ENCODE peak calls at places on chromosomes 11 and 22, in five cellular contexts. D is right atrium auricular region; T is hepatocyte; C is CD8-positive, alpha-beta T cell; W is upper lobe of right lung. G is an unnamed sample.
A peak's percentile ranks its signal among the peaks of the same experiment; 100 is the strongest.

GRCh38 chr11:71447791-71448256 is 369 bp downstream of the DHCR7 start:
- DNase-seq in W (peak; percentile 76), C (peak; percentile 15), T (peak; percentile 73), D (no peak), G (no peak)

GRCh38 chr22:28951969-28952521 is 68.7 kb downstream of the ZNRF3 start:
- DNase-seq in T (peak; percentile 57), C (no peak), W (no peak), D (no peak), G (no peak)

GRCh38 chr22:44701824-44702478 is at the start of gene PRR5:
- DNase-seq in D (peak; percentile 72), W (peak; percentile 90), C (peak; percentile 72), T (peak; percentile 93), G (peak; percentile 84)

GRCh38 chr11:78921517-78921916 is 346.9 kb upstream of the NARS2 start:
- DNase-seq in T (no peak), C (no peak), W (no peak), D (no peak), G (no peak)

GRCh38 chr11:95653099-95653498 is 136.5 kb downstream of the FAM76B start:
- DNase-seq in D (no peak), T (no peak), W (no peak), C (no peak), G (no peak)

GRCh38 chr11:57641011-57641410 is 8.7 kb downstream of the YPEL4 start:
- DNase-seq in W (no peak), D (no peak), C (no peak), T (peak; percentile 65), G (no peak)

GRCh38 chr11:17563248-17563647 is 16.2 kb downstream of the OTOG start:
- DNase-seq in C (no peak), T (no peak), D (no peak), W (no peak), G (no peak)

GRCh38 chr11:102810943-102811528 is 13.1 kb upstream of the MMP1 start:
- DNase-seq in D (no peak), C (no peak), T (peak; percentile 36), W (no peak), G (no peak)

GRCh38 chr22:19579880-19580279 is 55.7 kb upstream of the CLDN5 start:
- DNase-seq in T (no peak), W (no peak), C (peak; percentile 3), D (no peak), G (no peak)

GRCh38 chr11:98835336-98835735 is 185.4 kb upstream of the CNTN5 start:
- DNase-seq in T (no peak), W (no peak), D (no peak), C (no peak), G (no peak)

GRCh38 chr11:34840736-34841386 is 75.3 kb downstream of the APIP start:
- DNase-seq in D (no peak), C (no peak), T (peak; percentile 24), W (no peak), G (peak; percentile 15)

GRCh38 chr11:128831781-128832497 is 35.2 kb downstream of the KCNJ1 start:
- DNase-seq in W (no peak), T (no peak), D (no peak), C (no peak), G (no peak)

GRCh38 chr22:36442506-36443197 is 38.8 kb downstream of the TXN2 start:
- DNase-seq in T (peak; percentile 7), D (no peak), W (no peak), C (no peak), G (no peak)

GRCh38 chr11:25163421-25163820 is 666.6 kb downstream of the LUZP2 start:
- DNase-seq in C (no peak), W (no peak), T (no peak), D (no peak), G (no peak)

GRCh38 chr11:18741783-18742182 is 15.8 kb upstream of the IGSF22 start:
- DNase-seq in T (no peak), C (no peak), D (no peak), W (no peak), G (no peak)

GRCh38 chr22:38239101-38239761 is 33.6 kb downstream of the TMEM184B start:
- DNase-seq in C (no peak), D (no peak), W (peak; percentile 74), T (peak; percentile 71), G (no peak)

GRCh38 chr22:36374603-36375024 is 13.2 kb downstream of the MYH9 start:
- DNase-seq in W (no peak), C (peak; percentile 47), D (no peak), T (no peak), G (peak; percentile 2)

GRCh38 chr11:114256176-114256897 is 39.9 kb upstream of the NNMT start:
- DNase-seq in D (no peak), W (no peak), C (no peak), T (no peak), G (no peak)

GRCh38 chr11:44709966-44710365 is 16.8 kb upstream of the TSPAN18 start:
- DNase-seq in C (no peak), T (no peak), W (no peak), D (no peak), G (no peak)

GRCh38 chr22:47036936-47037485 is 274.6 kb downstream of the TBC1D22A start:
- DNase-seq in W (peak; percentile 52), T (no peak), C (no peak), D (no peak), G (no peak)

GRCh38 chr11:14308114-14308896 is 50.7 kb downstream of the RRAS2 start:
- DNase-seq in C (no peak), W (no peak), D (no peak), T (peak; percentile 67), G (peak; percentile 22)

GRCh38 chr22:50694099-50694498 is 21.5 kb downstream of the SHANK3 start:
- DNase-seq in T (no peak), W (no peak), C (no peak), D (no peak), G (no peak)

GRCh38 chr11:120180571-120181445 is 30.0 kb upstream of the OAF start:
- DNase-seq in W (peak; percentile 31), T (peak; percentile 19), C (no peak), D (peak; percentile 65), G (no peak)

GRCh38 chr11:102111011-102111786 is 952 bp downstream of the YAP1 start:
- DNase-seq in C (peak; percentile 0), W (peak; percentile 92), D (peak; percentile 76), T (peak; percentile 96), G (peak; percentile 22)

GRCh38 chr11:528815-529728 is 6.3 kb downstream of the HRAS start:
- DNase-seq in W (peak; percentile 61), D (no peak), C (no peak), T (peak; percentile 6), G (no peak)

GRCh38 chr22:17742528-17742902 is 31.8 kb downstream of the BID start:
- DNase-seq in D (no peak), C (peak; percentile 62), W (no peak), T (peak; percentile 89), G (peak; percentile 57)

GRCh38 chr11:132610216-132610615 is 922.1 kb downstream of the OPCML start:
- DNase-seq in T (no peak), C (no peak), D (no peak), W (no peak), G (no peak)

GRCh38 chr11:119421941-119422504 is 949 bp downstream of the THY1 start:
- DNase-seq in W (no peak), C (no peak), T (peak; percentile 32), D (no peak), G (no peak)

GRCh38 chr22:20881231-20881630 is 22.4 kb downstream of the SNAP29 start:
- DNase-seq in T (no peak), D (no peak), W (no peak), C (no peak), G (no peak)

DNA sequence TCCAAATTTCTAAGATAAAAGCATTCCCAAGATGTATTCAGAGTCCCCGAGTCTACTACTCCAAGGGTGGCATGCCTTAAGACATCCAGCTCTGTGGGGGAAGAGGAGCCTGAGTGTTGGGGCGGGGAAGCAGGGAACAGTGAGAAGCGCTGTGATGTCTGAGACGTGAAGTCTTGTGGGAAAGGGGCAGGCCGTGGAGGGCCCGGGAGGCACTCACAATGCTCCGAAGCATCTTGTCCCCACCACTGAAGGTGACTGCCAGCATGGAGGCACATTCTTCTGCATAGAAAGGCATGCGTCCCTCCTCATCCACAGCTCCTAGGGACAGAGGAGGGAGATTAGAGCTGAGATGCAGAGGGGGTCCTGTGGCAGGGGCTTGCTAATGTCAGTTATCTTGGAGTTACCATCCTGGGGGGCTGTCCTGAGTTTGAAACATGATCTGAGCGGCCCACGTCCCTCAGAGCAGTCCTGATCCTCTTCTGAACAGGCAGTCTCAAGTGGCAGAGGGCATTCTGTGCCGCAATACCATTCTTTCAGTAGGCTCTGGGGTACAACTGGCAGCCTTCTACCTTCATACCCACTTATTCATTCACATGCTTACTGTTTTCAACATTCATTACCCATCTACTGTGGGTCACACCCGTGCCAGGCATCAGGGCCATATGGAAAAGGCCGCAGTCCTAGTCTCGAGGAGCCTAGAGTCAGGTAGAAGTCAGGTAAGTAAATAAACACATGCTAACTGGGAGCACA is 8.7 kb downstream of the PCSK7 start:
- DNase-seq in C (no peak), W (no peak), D (no peak), T (no peak), G (no peak)
- H3K4me1 ChIP-seq in C (peaks cover 10% of the 10 kb centered on the region), W (peaks cover 30% of the 10 kb centered on the region), D (peaks cover 48% of the 10 kb centered on the region), T (peaks cover 30% of the 10 kb centered on the region), G (peaks cover 16% of the 10 kb centered on the region)

GRCh38 chr11:47541070-47541469 is 11.9 kb downstream of the CELF1 start:
- DNase-seq in C (no peak), T (no peak), W (no peak), D (no peak), G (no peak)
- H3K4me1 ChIP-seq in C (peaks cover 68% of the 10 kb centered on the region), T (peaks cover 27% of the 10 kb centered on the region), W (peaks cover 53% of the 10 kb centered on the region), D (peaks cover 51% of the 10 kb centered on the region), G (peaks cover 78% of the 10 kb centered on the region)

DNA sequence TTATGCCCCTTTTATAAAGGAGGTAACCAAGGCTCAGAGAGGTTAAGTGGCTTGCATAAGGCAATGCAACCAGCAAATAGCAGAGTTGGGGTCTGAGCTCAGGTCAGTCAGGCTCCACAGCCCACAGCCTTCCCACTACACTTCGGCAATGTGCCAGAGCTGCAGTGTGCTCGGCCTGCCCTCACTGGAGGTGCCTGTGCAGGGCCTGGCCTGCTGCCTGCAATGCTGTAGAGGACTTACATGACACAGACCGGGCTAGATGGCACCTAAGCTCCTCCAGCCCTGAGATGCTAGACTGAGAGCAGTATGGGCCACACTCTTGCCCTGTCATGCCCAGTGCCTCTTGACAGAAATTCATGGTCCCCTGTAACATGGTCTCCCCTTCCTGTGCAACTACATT is 49.8 kb downstream of the SERPINH1 start:
- DNase-seq in D (no peak), T (no peak), W (no peak), C (no peak), G (no peak)
- H3K4me1 ChIP-seq in D (no peaks in the 10 kb centered on the region), T (no peaks in the 10 kb centered on the region), W (no peaks in the 10 kb centered on the region), C (no peaks in the 10 kb centered on the region), G (no peaks in the 10 kb centered on the region)

DNA sequence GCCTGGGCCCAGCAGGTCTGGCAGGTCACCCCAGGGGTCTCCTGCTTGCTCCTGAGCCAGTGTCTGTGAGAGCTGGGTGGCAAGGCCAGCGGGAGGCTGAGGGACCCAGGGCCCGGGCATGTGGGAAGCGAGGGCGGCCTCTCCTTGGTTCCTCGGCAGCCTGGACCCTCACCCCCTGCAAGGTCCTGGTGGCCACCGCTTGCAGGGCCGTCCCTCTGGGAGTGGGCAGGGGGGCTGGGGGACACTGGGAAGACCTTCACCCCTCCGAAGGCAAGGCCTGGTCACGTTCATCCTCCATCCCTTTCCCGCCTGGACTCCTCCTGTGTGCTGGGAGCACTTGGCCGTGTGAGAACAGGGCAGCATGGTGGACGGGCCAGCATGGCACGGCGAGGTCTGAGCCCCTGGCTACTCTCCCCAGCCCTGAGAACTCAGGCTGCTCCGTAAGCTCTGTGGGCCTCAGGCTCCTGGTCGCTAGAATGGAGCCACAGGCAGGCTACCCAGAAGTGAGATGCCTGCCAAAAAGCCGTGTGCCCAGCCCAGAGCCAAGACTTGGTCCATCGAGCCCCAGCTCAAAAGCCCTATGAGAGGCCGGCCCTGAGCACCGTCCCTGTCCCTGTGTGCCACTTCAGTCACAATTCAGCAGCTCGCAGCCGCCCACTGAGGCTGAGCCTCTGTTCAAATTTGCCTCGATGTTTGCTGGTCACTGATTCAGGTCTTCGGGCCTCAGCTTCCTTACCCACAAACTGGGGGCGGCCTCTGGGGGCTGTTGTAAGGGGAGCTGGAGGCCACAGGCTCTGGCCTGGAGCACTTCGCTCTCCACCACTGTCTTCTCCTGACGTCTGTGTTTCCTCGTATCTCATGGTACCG is 45.0 kb downstream of the IGLL1 start:
- DNase-seq in W (peak; percentile 60), T (no peak), D (no peak), C (no peak), G (no peak)
- H3K4me1 ChIP-seq in W (peaks cover 8% of the 10 kb centered on the region), T (peaks cover 82% of the 10 kb centered on the region), D (no peaks in the 10 kb centered on the region), C (no peaks in the 10 kb centered on the region), G (peaks cover 4% of the 10 kb centered on the region)